ENCODE peak calls at places on chromosomes 4 and X, in seven cellular contexts. E is SW 1271, T is RWPE2, G is NCI-H2029, B is germinal center, I is hepatocyte, O is AG10803. Z is an unnamed sample.

GRCh38 chr4:146333895-146334262 is 119.5 kb downstream of the REELD1 start:
- DNase-seq in G (no peak), B (no peak), I (no peak), T (no peak), E (no peak), O (no peak), Z (no peak)

GRCh38 chr4:13546855-13547562 is 2.7 kb upstream of the NKX3-2 start:
- DNase-seq in E (no peak), B (no peak), I (peak), T (peak), O (no peak), G (peak), Z (peak)

GRCh38 chr4:38529189-38530115 is 134.5 kb upstream of the KLF3 start:
- DNase-seq in I (no peak), O (no peak), T (no peak), B (peak), G (peak), E (no peak), Z (peak)

GRCh38 chr4:8117278-8117682 is 41.3 kb downstream of the ABLIM2 start:
- DNase-seq in T (no peak), O (peak), I (peak), B (peak), E (no peak), G (peak), Z (no peak)

GRCh38 chrX:124736553-124737240 is 390.3 kb downstream of the SH2D1A start:
- DNase-seq in B (no peak), G (no peak), E (no peak), O (no peak), I (no peak), T (no peak), Z (no peak)

GRCh38 chrX:3680459-3680858 is 33.0 kb downstream of the PRKX start:
- DNase-seq in E (no peak), G (no peak), I (no peak), O (no peak), T (no peak), B (no peak), Z (no peak)

GRCh38 chr4:184938871-184939270 is 79.4 kb upstream of the HELT start:
- DNase-seq in E (no peak), G (no peak), O (no peak), B (no peak), I (no peak), T (no peak), Z (no peak)

GRCh38 chr4:86451560-86452322 is 91.9 kb upstream of the MAPK10 start:
- DNase-seq in E (no peak), T (no peak), I (no peak), B (no peak), G (no peak), O (peak), Z (no peak)

GRCh38 chr4:100093091-100093866 is 97.0 kb downstream of the DDIT4L start:
- DNase-seq in O (peak), I (peak), E (peak), T (peak), B (peak), G (peak), Z (peak)

GRCh38 chr4:8819421-8820177 is 52.0 kb downstream of the HMX1 start:
- DNase-seq in I (no peak), O (no peak), E (no peak), T (no peak), B (no peak), G (no peak), Z (no peak)

GRCh38 chrX:119622356-119623232 is 16.4 kb upstream of the NKRF start:
- DNase-seq in E (no peak), B (no peak), G (peak), I (peak), T (no peak), O (peak), Z (no peak)

GRCh38 chr4:119729815-119730643 is 101.4 kb upstream of the PDE5A start:
- DNase-seq in T (no peak), G (peak), I (peak), O (peak), E (no peak), B (no peak), Z (no peak)

GRCh38 chrX:85698921-85699320 is 319.5 kb upstream of the POF1B start:
- DNase-seq in I (no peak), B (no peak), T (no peak), O (no peak), G (no peak), E (no peak), Z (no peak)

GRCh38 chr4:70703695-70704332 is 15.5 kb downstream of the UTP3 start:
- DNase-seq in O (peak), I (peak), G (peak), B (no peak), E (no peak), T (no peak), Z (no peak)

GRCh38 chrX:77451041-77451440 is 3.9 kb downstream of the FGF16 start:
- DNase-seq in O (peak), G (no peak), I (no peak), E (no peak), T (no peak), B (no peak), Z (no peak)

GRCh38 chrX:130228871-130229270 is 39.8 kb downstream of the ZNF280C start:
- DNase-seq in B (no peak), T (no peak), E (no peak), O (no peak), G (no peak), I (no peak), Z (no peak)

GRCh38 chr4:25703731-25704388 is 48.2 kb downstream of the SLC34A2 start:
- DNase-seq in G (no peak), B (no peak), E (no peak), I (no peak), T (no peak), O (no peak), Z (no peak)

GRCh38 chrX:86171366-86171765 is 23.1 kb downstream of the DACH2 start:
- DNase-seq in O (peak), T (no peak), E (no peak), B (no peak), I (peak), G (no peak), Z (no peak)

GRCh38 chrX:115940888-115941332 is 229.6 kb upstream of the AGTR2 start:
- DNase-seq in I (no peak), O (peak), E (no peak), B (peak), G (peak), T (no peak), Z (peak)

Z was measured in frontal cortex.